ENCODE peak calls at places on chromosome 18, in nine cellular contexts. H is CD4-positive, alpha-beta T cell; O is IMR-90; G is lower leg skin; R is endothelial cell of umbilical vein; E is epithelial cell of esophagus; S is foreskin fibroblast; C is heart left ventricle; N is natural killer cell. Q is an unnamed sample.
A peak's percentile ranks its signal among the peaks of the same experiment; 100 is the strongest.

GRCh38 chr18:13048061-13048605 is 57.0 kb downstream of the CEP192 start:
- DNase-seq in H (no peak), O (no peak), G (no peak), R (no peak), E (no peak), S (no peak), C (no peak), N (no peak), Q (no peak)

GRCh38 chr18:8969639-8970378 is 132.7 kb upstream of the NDUFV2 start:
- DNase-seq in H (no peak), O (peak; percentile 62), G (no peak), R (no peak), E (no peak), S (peak; percentile 63), C (no peak), N (no peak), Q (no peak)

GRCh38 chr18:51361130-51361860 is 163.8 kb upstream of the MEX3C start:
- DNase-seq in H (no peak), O (no peak), G (no peak), R (peak; percentile 29), E (no peak), S (no peak), C (peak; percentile 18), N (no peak), Q (no peak)

GRCh38 chr18:77271720-77272481 is 22.3 kb downstream of the GALR1 start:
- DNase-seq in H (no peak), O (peak; percentile 42), G (no peak), R (no peak), E (no peak), S (peak; percentile 13), C (no peak), N (no peak), Q (no peak)

GRCh38 chr18:2805970-2806943 is 40.5 kb upstream of the EMILIN2 start:
- DNase-seq in H (no peak), O (peak; percentile 73), G (no peak), R (peak; percentile 18), E (no peak), S (peak; percentile 62), C (no peak), N (no peak), Q (no peak)

GRCh38 chr18:8341481-8342230 is 267.6 kb upstream of the RAB12 start:
- DNase-seq in H (no peak), O (peak; percentile 75), G (no peak), R (no peak), E (no peak), S (peak; percentile 64), C (no peak), N (no peak), Q (no peak)

GRCh38 chr18:7417742-7418141 is 149.4 kb upstream of the PTPRM start:
- DNase-seq in H (no peak), O (no peak), G (no peak), R (no peak), E (peak; percentile 92), S (no peak), C (no peak), N (no peak), Q (no peak)

GRCh38 chr18:76564636-76565237 is 69.7 kb upstream of the ZNF516 start:
- DNase-seq in H (no peak), O (no peak), G (no peak), R (no peak), E (peak; percentile 10), S (peak; percentile 17), C (no peak), N (no peak), Q (no peak)

GRCh38 chr18:70491734-70492348 is 203.0 kb downstream of the SOCS6 start:
- DNase-seq in H (peak; percentile 31), O (peak; percentile 32), G (no peak), R (peak; percentile 47), E (peak; percentile 63), S (peak; percentile 63), C (peak; percentile 18), N (no peak), Q (no peak)

GRCh38 chr18:49241852-49242251 is 218.6 kb downstream of the DYM start:
- DNase-seq in H (no peak), O (peak; percentile 80), G (no peak), R (no peak), E (peak; percentile 79), S (peak; percentile 86), C (no peak), N (no peak), Q (no peak)

GRCh38 chr18:78192044-78192443 is 787.6 kb upstream of the SALL3 start:
- DNase-seq in H (no peak), O (no peak), G (no peak), R (no peak), E (peak; percentile 24), S (no peak), C (peak; percentile 29), N (no peak), Q (peak; percentile 84)

GRCh38 chr18:46268662-46269061 is 164.5 kb downstream of the HAUS1 start:
- DNase-seq in H (no peak), O (no peak), G (no peak), R (no peak), E (no peak), S (no peak), C (peak; percentile 55), N (no peak), Q (no peak)

GRCh38 chr18:1865869-1866268 is 705.4 kb downstream of the METTL4 start:
- DNase-seq in H (no peak), O (no peak), G (no peak), R (no peak), E (no peak), S (no peak), C (no peak), N (no peak), Q (no peak)

GRCh38 chr18:12420831-12421421 is 13.2 kb downstream of the PRELID3A start:
- DNase-seq in H (no peak), O (no peak), G (no peak), R (no peak), E (no peak), S (peak; percentile 47), C (no peak), N (no peak), Q (no peak)

GRCh38 chr18:36187826-36188721 is 777 bp downstream of the MOCOS start:
- DNase-seq in H (no peak), O (peak; percentile 19), G (peak; percentile 86), R (no peak), E (peak; percentile 53), S (peak; percentile 76), C (no peak), N (no peak), Q (peak; percentile 56)

GRCh38 chr18:48732767-48733424 is 194.1 kb downstream of the CTIF start:
- DNase-seq in H (no peak), O (no peak), G (no peak), R (no peak), E (peak; percentile 77), S (no peak), C (no peak), N (no peak), Q (no peak)

DNA sequence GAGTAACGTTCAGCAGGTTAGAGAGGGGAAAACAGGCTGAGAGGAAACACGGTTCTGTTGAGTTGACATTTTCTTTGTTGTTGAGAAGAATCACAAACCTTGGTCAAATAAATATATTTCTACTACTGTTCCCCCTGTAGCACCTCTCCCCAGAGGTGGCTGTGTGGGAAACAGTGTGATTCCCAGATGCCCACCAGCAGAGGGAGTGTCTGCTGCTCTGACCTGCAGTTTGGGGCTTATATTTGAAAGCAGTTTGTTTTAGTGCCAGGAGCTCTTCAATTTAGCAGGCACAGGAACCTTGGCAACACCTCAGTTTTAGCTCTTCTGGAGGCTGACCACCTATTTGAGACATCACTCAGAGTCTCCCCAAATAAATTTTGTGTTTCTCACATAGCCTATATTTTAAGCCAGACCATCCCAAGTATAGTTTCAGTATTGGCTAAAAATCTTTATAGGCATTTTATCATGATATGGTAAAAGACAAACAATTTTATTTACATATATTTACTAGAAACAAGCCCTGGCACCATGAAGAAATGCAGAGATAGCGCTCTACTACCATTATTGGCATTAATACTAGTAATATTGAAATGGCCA is 75.7 kb downstream of the PIK3C3 start:
- DNase-seq in H (no peak), O (peak; percentile 24), G (no peak), R (peak; percentile 37), E (peak; percentile 30), S (peak; percentile 37), C (no peak), N (no peak), Q (no peak)
- TF ChIP-seq CTCF in H (peak; percentile 14), O (peak; percentile 50), G (no peak), R (peak; percentile 58), E (peak; percentile 62), S (peak; percentile 80), C (peak; percentile 43), N (no peak), Q (no peak)

GRCh38 chr18:22668496-22668895 is 250.8 kb upstream of the CTAGE1 start:
- DNase-seq in H (no peak), O (no peak), G (no peak), R (no peak), E (no peak), S (peak; percentile 8), C (no peak), N (no peak), Q (no peak)
- TF ChIP-seq CTCF in H (no peak), O (no peak), G (no peak), R (no peak), E (no peak), S (no peak), C (no peak), N (no peak), Q (no peak)

DNA sequence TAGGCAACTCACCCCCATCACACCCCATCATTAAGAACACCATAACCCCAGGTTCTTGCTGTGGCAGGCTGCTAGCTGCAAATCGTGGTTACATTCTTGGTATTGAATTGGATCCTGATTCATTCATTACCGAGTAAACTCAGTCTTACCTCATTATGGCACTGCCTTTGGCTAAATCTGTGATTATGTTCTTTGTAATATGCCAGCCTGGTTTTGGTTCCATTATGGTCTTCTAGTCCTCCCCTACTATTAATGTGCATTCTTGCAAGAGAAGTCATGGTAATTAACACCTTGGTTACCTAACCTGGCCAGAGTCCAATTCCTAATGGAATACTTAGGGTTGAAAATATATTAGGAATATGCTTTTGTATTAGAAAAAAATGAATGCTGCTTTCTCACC is 258.9 kb upstream of the APCDD1 start:
- DNase-seq in H (no peak), O (no peak), G (no peak), R (no peak), E (peak; percentile 62), S (peak; percentile 8), C (no peak), N (no peak), Q (no peak)
- TF ChIP-seq CTCF in H (no peak), O (no peak), G (no peak), R (no peak), E (no peak), S (no peak), C (no peak), N (no peak), Q (no peak)

GRCh38 chr18:23095463-23095862 is 39.8 kb upstream of the CABLES1 start:
- DNase-seq in H (no peak), O (no peak), G (no peak), R (no peak), E (no peak), S (no peak), C (no peak), N (no peak), Q (no peak)
- TF ChIP-seq CTCF in H (no peak), O (no peak), G (no peak), R (no peak), E (no peak), S (no peak), C (no peak), N (no peak), Q (no peak)

GRCh38 chr18:31685097-31686082 is 1.0 kb upstream of the B4GALT6 start:
- DNase-seq in H (peak; percentile 13), O (peak; percentile 54), G (no peak), R (peak; percentile 83), E (peak; percentile 79), S (peak; percentile 85), C (peak; percentile 60), N (peak; percentile 71), Q (peak; percentile 71)
- TF ChIP-seq CTCF in H (no peak), O (peak; percentile 26), G (no peak), R (peak; percentile 35), E (peak; percentile 16), S (no peak), C (peak; percentile 73), N (peak; percentile 37), Q (peak; percentile 39)